ENCODE peak calls at places on chromosomes 13 and 19, in four cellular contexts. S is HepG2, W is H1, U is K562. G is an unnamed sample.

GRCh38 chr13:93775507-93776108 is 549.0 kb downstream of the GPC6 start:
- DNase-seq in S (peak), W (no peak), U (no peak), G (no peak)

GRCh38 chr19:41310031-41310831 is at the start of gene CCDC97:
- DNase-seq in S (peak), W (peak), U (peak), G (peak)

GRCh38 chr13:40975441-40975840 is 43.7 kb downstream of the ELF1 start:
- DNase-seq in S (no peak), W (no peak), U (no peak), G (no peak)

GRCh38 chr13:39765801-39766463 is 110.5 kb downstream of the COG6 start:
- DNase-seq in S (no peak), W (no peak), U (no peak), G (peak)

GRCh38 chr13:75437582-75438318 is 44.2 kb downstream of the TBC1D4 start:
- DNase-seq in S (no peak), W (no peak), U (peak), G (no peak)

GRCh38 chr13:39607876-39608275 is 4.9 kb upstream of the LHFPL6 start:
- DNase-seq in S (no peak), W (no peak), U (no peak), G (no peak)

GRCh38 chr13:106241974-106242373 is 293.5 kb downstream of the EFNB2 start:
- DNase-seq in S (no peak), W (no peak), U (no peak), G (no peak)

GRCh38 chr13:111667757-111668156 is 347.3 kb downstream of the TEX29 start:
- DNase-seq in S (no peak), W (no peak), U (no peak), G (no peak)

GRCh38 chr13:46983881-46984280 is 87.0 kb upstream of the HTR2A start:
- DNase-seq in S (peak), W (no peak), U (no peak), G (no peak)

DNA sequence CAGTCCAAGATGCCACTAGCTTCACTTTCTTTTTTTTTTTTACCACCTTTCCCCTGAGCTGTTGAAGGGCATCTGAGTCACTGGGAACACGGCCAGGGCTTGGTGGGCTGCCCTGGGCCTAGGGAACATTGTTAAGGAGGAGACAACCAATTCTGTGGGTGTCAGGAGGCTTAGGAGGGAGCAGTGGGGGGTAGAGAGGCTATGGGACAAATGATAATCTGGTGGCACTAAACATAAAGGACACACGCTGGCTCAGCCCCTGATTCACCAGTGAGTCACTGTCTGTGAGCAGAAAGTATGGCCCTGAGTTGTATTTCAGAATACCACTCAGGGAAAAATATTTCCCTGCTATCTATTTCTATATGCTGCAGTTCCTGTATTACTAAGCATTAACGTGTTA is 207.8 kb downstream of the DCLK1 start:
- DNase-seq in S (no peak), W (no peak), U (no peak), G (peak)
- TF ChIP-seq CHD2 in S (no peak), W (no peak), U (no peak), G (no peak)

GRCh38 chr19:752652-753517 is 2.0 kb downstream of the MISP start:
- DNase-seq in S (peak), W (no peak), U (no peak), G (peak)
- TF ChIP-seq KDM1A in S (peak), W (no peak), U (no peak), G (no peak)

GRCh38 chr13:50914301-50914700 is 4.7 kb downstream of the RNASEH2B start:
- DNase-seq in S (no peak), W (no peak), U (no peak), G (no peak)

GRCh38 chr13:50915562-50915961 is 6.0 kb downstream of the RNASEH2B start:
- DNase-seq in S (no peak), W (no peak), U (peak), G (no peak)

GRCh38 chr13:50912851-50913250 is 3.3 kb downstream of the RNASEH2B start:
- DNase-seq in S (no peak), W (no peak), U (no peak), G (no peak)

GRCh38 chr13:50916701-50917184 is 7.2 kb downstream of the RNASEH2B start:
- DNase-seq in S (no peak), W (no peak), U (no peak), G (no peak)

DNA sequence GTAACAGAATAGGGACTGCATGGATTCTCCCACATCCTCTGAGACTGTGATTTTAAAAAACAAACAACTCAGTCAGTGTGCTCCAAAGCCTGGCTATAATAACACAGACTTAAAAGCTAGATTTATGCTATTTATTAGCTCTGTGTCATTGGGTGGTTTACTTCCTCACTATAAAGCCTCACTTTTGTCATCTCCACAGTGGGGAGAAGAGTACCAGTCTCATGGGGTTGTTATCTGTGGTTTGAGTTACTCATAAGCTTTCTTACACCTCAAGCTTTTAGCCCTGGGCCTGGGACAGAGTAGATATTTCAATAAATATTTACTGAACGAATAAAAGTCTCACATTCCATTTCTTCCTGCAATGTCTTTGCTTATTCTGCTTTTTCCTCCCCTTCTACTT is 5.3 kb downstream of the RNASEH2B start:
- DNase-seq in S (no peak), W (no peak), U (no peak), G (no peak)
- H3K4me2 ChIP-seq in S (no peak), W (no peak), U (no peak), G (no peak)

DNA sequence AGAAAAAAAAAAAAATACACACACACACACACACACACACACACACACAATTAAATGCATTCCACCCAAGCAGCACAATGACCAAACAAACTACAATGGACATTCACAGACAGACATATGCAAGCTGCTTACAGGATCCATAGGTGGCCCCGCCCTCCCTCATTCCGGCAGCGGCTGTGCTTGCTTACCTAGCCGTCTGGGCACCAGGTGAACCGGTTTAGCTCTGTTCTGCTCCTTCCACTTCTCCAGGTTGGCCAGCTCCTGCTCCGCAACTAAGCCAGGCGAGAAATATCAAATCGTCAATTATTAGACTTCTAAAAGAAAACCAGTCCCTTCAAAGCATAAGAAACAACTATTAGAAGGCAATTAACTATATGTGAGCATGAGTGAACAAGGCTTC is 23.1 kb downstream of the EPSTI1 start:
- DNase-seq in S (no peak), W (peak), U (no peak), G (no peak)
- TF ChIP-seq CHD2 in S (no peak), W (no peak), U (no peak), G (no peak)

GRCh38 chr19:14361824-14362223 is 19.4 kb upstream of the ADGRE5 start:
- DNase-seq in S (no peak), W (peak), U (peak), G (no peak)

GRCh38 chr19:14368011-14368513 is 13.2 kb upstream of the ADGRE5 start:
- DNase-seq in S (no peak), W (no peak), U (peak), G (no peak)

GRCh38 chr19:14366529-14366928 is 14.7 kb upstream of the ADGRE5 start:
- DNase-seq in S (peak), W (peak), U (peak), G (no peak)

GRCh38 chr19:14367016-14367415 is 14.2 kb upstream of the ADGRE5 start:
- DNase-seq in S (no peak), W (no peak), U (no peak), G (no peak)

DNA sequence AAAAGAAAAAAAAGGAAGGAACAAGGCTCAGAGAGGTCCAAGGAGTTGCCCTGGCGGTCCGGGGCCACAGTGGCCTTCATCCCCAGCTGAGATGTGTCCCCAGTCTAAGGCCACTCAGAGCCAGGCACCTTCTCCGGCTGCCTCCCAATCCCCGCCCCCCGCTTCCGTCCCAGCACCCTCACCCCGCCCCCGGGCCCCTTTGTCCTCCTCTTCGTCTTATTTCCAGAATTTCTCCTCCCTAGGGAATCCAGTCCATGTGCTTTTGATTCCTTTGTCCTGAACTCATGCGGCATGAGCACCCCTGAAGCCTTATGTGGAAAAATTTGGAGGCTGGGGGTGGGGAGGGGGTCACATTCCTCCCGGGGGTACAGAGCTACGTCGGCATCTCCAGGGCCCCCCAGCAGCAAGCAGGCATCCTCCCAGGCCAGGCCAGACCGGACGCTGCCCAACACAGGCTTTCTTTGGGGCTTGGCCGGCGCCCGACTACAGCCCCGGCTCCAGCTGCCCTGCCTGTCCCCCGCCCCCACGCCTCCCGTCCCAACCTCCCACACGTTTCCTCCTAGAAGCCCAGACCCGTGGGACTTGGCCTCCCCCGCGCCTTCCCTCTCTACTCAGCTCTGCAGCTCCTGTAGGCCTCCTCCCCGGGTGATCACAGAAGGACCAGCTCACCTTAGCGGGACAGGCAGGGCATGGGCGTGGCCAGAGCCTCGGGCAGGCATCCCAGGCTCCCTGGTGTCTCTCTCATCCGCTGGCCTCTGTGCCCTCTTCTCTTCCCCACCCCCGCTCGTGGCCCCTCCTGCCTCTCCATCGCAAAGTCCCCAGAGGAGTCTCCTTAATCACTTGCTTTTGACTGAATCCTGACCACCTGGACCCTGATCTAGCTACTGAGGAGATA is 17.8 kb upstream of the ADGRE5 start:
- DNase-seq in S (peak), W (peak), U (peak), G (peak)
- TF ChIP-seq KDM1A in S (no peak), W (no peak), U (peak), G (no peak)

GRCh38 chr19:55473613-55474012 is 2.8 kb upstream of the ZNF628 start:
- DNase-seq in S (no peak), W (no peak), U (no peak), G (no peak)

GRCh38 chr19:55472463-55472862 is 4.0 kb upstream of the ZNF628 start:
- DNase-seq in S (peak), W (no peak), U (no peak), G (no peak)

GRCh38 chr19:55471266-55471665 is 5.2 kb upstream of the ZNF628 start:
- DNase-seq in S (no peak), W (no peak), U (no peak), G (no peak)

GRCh38 chr19:55474269-55475265 is 1.9 kb upstream of the ZNF628 start:
- DNase-seq in S (no peak), W (no peak), U (no peak), G (no peak)

GRCh38 chr19:55473201-55473600 is 3.2 kb upstream of the ZNF628 start:
- DNase-seq in S (no peak), W (no peak), U (no peak), G (no peak)
- H3K4me2 ChIP-seq in S (no peak), W (peak), U (no peak), G (no peak)

GRCh38 chr13:71659427-71659826 is 207.6 kb downstream of the DACH1 start:
- DNase-seq in S (no peak), W (no peak), U (no peak), G (no peak)

GRCh38 chr13:71663431-71663830 is 203.6 kb downstream of the DACH1 start:
- DNase-seq in S (no peak), W (no peak), U (no peak), G (no peak)

DNA sequence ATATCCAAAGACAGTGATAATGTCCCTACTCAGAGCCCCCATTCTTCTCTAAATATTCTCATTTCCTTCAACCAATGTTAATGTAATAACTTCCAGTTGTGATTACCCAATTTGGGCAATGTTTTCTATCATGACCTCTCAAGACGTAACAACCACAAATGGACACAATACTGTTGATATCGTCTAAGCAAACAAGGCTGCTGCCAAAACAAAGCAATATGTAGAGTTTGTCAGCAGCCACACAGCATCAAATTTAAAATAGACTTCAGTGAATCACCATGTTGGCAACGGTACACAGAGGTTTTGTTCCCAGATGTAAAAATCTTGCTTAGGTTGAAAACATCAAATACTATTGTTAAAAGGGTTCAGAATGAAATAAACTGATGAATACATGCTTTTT is 205.1 kb downstream of the DACH1 start:
- DNase-seq in S (no peak), W (no peak), U (no peak), G (no peak)
- TF ChIP-seq CHD2 in S (no peak), W (no peak), U (no peak), G (no peak)

GRCh38 chr19:1796395-1797142 is 15.5 kb downstream of the ATP8B3 start:
- DNase-seq in S (no peak), W (no peak), U (no peak), G (no peak)
- TF ChIP-seq KDM1A in S (no peak), W (no peak), U (no peak), G (no peak)

DNA sequence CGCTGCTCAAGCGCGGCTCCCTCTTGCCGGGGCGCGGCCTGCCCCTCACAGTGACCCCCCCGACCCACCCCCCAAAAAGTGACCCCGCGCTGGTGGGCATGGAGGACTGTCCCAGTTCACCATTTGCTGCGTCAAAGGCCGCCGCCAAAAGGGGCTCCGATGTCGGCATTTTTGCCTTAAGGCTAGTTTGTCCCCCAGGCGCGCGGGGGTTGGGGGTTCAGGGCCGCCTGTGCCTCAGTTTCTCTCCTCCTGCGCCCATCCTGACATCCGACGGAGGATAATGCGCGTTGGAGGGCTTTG is 17.1 kb downstream of the NFIX start:
- DNase-seq in S (no peak), W (no peak), U (no peak), G (no peak)
- H3K4me2 ChIP-seq in S (no peak), W (peak), U (no peak), G (no peak)

DNA sequence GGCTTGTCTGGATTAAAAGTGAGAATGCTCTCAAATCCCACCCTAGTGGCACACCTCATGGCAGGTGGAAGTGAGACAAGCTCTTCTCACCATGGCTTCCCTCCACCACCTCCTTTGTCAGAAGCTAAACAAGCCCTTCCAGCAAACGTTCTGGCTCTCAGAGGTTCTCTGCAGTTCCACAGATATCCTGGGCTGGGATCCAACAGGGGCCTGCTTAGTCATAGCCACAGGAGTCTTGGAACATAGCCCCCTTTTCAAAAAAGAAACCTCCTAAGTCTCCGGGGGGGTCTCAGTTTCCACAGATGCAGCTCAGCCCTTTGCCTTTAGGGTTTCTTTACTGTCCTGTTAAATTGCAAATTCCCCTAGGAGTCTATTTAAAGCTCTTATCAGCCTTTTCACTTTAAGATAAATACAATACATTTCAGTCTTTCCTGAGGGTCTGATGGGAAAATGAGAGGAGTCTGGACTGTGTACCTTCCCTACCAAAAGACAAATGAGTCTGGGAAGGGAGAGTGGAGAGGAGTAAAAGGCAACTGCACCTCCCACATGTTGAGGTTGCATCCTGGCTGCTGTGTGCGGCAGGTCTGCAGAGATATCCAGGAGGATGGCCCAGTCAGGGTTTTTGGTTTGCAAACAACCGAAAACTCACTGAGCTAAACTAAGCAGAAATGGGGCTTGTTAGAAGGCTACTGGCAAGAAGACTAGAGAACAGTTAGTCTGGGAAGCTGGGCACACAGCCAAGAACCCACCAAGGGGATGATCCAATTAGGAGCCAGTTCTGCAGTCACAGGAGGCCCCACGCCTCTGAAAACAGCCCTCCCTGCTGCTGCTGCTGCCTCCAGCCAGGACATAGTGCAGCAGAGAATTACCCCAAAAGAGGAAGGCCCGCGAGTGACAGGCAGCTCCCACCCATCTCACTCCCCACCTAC is 41.4 kb upstream of the SERP2 start:
- DNase-seq in S (no peak), W (no peak), U (peak), G (no peak)
- TF ChIP-seq CHD2 in S (no peak), W (no peak), U (no peak), G (no peak)

G was measured in A549.